ENCODE peak calls at places on chromosomes 7 and 10, in eight cellular contexts. Q is suprapubic skin, V is SK-N-SH, Y is psoas muscle, U is glutamatergic neuron, D is WTC11, O is BJ, P is epithelial cell of esophagus. K is an unnamed sample.

GRCh38 chr10:75532253-75532924 is 101.0 kb downstream of the LRMDA start:
- DNase-seq in Q (no peak), V (no peak), Y (no peak), U (no peak), D (no peak), O (no peak), P (peak), K (no peak)

GRCh38 chr10:8369666-8370065 is 315.2 kb downstream of the GATA3 start:
- DNase-seq in Q (no peak), V (no peak), Y (no peak), U (no peak), D (no peak), O (no peak), P (peak), K (no peak)

GRCh38 chr7:25854608-25855497 is 297.1 kb upstream of the NFE2L3 start:
- DNase-seq in Q (peak), V (peak), Y (peak), U (peak), D (peak), O (peak), P (peak), K (peak)

GRCh38 chr7:56115852-56116538 is at the start of gene NUPR2:
- DNase-seq in Q (peak), V (peak), Y (no peak), U (no peak), D (no peak), O (no peak), P (peak), K (no peak)

GRCh38 chr10:129694633-129695356 is 227.8 kb downstream of the MGMT start:
- DNase-seq in Q (no peak), V (no peak), Y (peak), U (no peak), D (no peak), O (no peak), P (no peak), K (no peak)

GRCh38 chr10:99976886-99977391 is 32.8 kb downstream of the DNMBP start:
- DNase-seq in Q (no peak), V (no peak), Y (no peak), U (no peak), D (no peak), O (peak), P (peak), K (no peak)

GRCh38 chr7:19522486-19522885 is 186.4 kb downstream of the POLR1F start:
- DNase-seq in Q (no peak), V (no peak), Y (no peak), U (no peak), D (no peak), O (no peak), P (peak), K (no peak)

GRCh38 chr7:143318661-143319060 is 2.8 kb downstream of the CLCN1 start:
- DNase-seq in Q (no peak), V (no peak), Y (peak), U (no peak), D (no peak), O (no peak), P (peak), K (no peak)

GRCh38 chr7:143046334-143046935 is 5.7 kb upstream of the OR6V1 start:
- DNase-seq in Q (no peak), V (no peak), Y (no peak), U (no peak), D (no peak), O (no peak), P (no peak), K (no peak)

GRCh38 chr7:74094224-74095095 is 10.9 kb downstream of the LIMK1 start:
- DNase-seq in Q (peak), V (peak), Y (peak), U (no peak), D (peak), O (peak), P (peak), K (no peak)

GRCh38 chr7:28297821-28298439 is 114.4 kb upstream of the CREB5 start:
- DNase-seq in Q (no peak), V (no peak), Y (no peak), U (no peak), D (no peak), O (no peak), P (no peak), K (no peak)

GRCh38 chr7:100705341-100705752 is 574 bp upstream of the POP7 start:
- DNase-seq in Q (no peak), V (peak), Y (peak), U (peak), D (peak), O (peak), P (peak), K (peak)

GRCh38 chr7:103824251-103824650 is 165.2 kb downstream of the RELN start:
- DNase-seq in Q (no peak), V (no peak), Y (no peak), U (no peak), D (no peak), O (no peak), P (no peak), K (no peak)

GRCh38 chr7:32937344-32938174 is 19.7 kb upstream of the FKBP9 start:
- DNase-seq in Q (no peak), V (peak), Y (peak), U (peak), D (no peak), O (no peak), P (no peak), K (no peak)

GRCh38 chr10:21174670-21175495 is 277.8 kb upstream of the NEBL start:
- DNase-seq in Q (no peak), V (no peak), Y (no peak), U (no peak), D (no peak), O (no peak), P (peak), K (no peak)

GRCh38 chr10:110566472-110567200 is 859 bp upstream of the SMC3 start:
- DNase-seq in Q (no peak), V (peak), Y (no peak), U (no peak), D (no peak), O (no peak), P (no peak), K (no peak)

GRCh38 chr10:1194161-1194560 is 138.0 kb downstream of the WDR37 start:
- DNase-seq in Q (no peak), V (no peak), Y (no peak), U (no peak), D (no peak), O (no peak), P (no peak), K (no peak)

GRCh38 chr7:158585721-158586498 is 1.7 kb downstream of the PTPRN2 start:
- DNase-seq in Q (no peak), V (no peak), Y (no peak), U (no peak), D (no peak), O (no peak), P (no peak), K (no peak)

GRCh38 chr7:99036531-99037175 is 107.3 kb downstream of the SMURF1 start:
- DNase-seq in Q (peak), V (peak), Y (peak), U (peak), D (peak), O (no peak), P (peak), K (no peak)

GRCh38 chr10:92590623-92591549 is 2.0 kb upstream of the KIF11 start:
- DNase-seq in Q (no peak), V (peak), Y (peak), U (peak), D (peak), O (no peak), P (peak), K (no peak)

GRCh38 chr10:26755443-26755903 is 58.0 kb downstream of the PDSS1 start:
- DNase-seq in Q (no peak), V (no peak), Y (no peak), U (no peak), D (no peak), O (no peak), P (peak), K (no peak)

GRCh38 chr7:76514926-76515325 is 4.6 kb downstream of the UPK3B start:
- DNase-seq in Q (peak), V (peak), Y (peak), U (peak), D (no peak), O (no peak), P (no peak), K (peak)

GRCh38 chr7:76513817-76514799 is 3.8 kb downstream of the UPK3B start:
- DNase-seq in Q (peak), V (no peak), Y (peak), U (no peak), D (no peak), O (no peak), P (no peak), K (peak)

GRCh38 chr7:76515999-76516443 is 5.7 kb downstream of the UPK3B start:
- DNase-seq in Q (no peak), V (peak), Y (no peak), U (peak), D (peak), O (no peak), P (peak), K (no peak)

GRCh38 chr7:76509931-76510877 is at the start of gene UPK3B:
- DNase-seq in Q (no peak), V (peak), Y (no peak), U (peak), D (peak), O (no peak), P (peak), K (peak)

GRCh38 chr7:76512941-76513816 is 2.8 kb downstream of the UPK3B start:
- DNase-seq in Q (no peak), V (peak), Y (peak), U (peak), D (peak), O (no peak), P (no peak), K (peak)
- TF ChIP-seq CTCF in Q (no peak), V (peak), Y (peak), U (peak), D (peak), O (peak), P (peak), K (peak)

DNA sequence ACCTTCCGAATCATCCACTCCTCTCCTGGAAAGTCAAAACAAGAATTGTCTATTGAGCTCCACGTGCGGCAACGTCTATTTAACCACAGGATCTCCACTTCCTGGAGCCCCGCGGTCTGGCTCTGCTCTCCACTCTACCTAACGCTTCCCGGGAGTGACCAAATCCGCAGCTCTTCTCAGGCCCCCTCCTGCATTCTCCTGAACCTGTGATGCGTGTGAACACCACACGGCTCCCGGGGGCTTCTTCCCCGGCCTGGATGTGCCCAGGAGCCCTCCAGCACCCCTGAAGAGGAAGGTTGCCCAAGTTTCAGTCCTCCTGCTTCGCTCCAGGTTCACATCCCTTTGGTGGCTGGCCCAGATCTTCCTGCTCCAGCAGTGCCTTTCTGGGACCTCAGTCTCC is 7.2 kb downstream of the ZNF467 start:
- DNase-seq in Q (no peak), V (no peak), Y (no peak), U (peak), D (no peak), O (no peak), P (no peak), K (no peak)
- TF ChIP-seq CTCF in Q (no peak), V (no peak), Y (no peak), U (no peak), D (no peak), O (no peak), P (no peak), K (no peak)

DNA sequence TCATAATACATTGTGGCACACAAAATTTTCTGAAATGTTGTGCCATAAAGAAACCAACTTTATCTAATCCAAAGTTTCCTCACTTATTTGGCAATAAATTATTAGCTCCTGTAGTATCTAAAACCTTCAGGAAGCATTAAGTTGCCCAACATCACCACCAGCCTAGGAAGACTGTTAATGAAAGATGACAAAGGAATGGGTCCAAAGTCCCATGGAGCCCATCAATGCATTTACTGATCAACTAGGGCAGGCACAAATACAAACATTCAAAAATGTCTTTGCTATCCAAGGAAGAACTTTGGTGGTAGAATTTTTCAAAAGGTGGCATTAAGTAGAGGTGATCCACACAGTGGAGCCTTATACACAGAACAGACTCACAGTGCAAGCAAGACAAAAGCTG is 4.5 kb downstream of the GRB10 start:
- DNase-seq in Q (no peak), V (no peak), Y (no peak), U (no peak), D (no peak), O (no peak), P (no peak), K (no peak)
- TF ChIP-seq CTCF in Q (no peak), V (no peak), Y (no peak), U (no peak), D (no peak), O (no peak), P (no peak), K (no peak)

DNA sequence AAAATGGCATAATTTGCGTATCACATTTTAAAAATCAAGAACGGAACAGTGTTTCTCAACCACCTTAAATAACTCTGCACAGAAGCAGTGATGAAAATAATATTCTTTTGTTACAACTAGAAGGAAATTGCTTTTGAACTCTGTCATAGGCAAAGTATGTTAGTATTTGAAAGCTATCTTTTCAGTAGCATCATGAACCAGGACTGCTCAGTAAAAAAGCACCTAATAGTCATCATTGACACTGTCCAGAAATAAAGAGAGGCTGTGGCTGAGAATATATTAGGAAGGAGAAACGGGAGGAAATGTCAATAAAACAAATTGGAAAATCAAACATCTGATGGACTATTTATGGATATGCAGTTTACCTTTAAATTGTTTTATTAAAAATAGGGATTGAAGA is 237.2 kb upstream of the AKR1E2 start:
- DNase-seq in Q (no peak), V (no peak), Y (no peak), U (no peak), D (no peak), O (no peak), P (no peak), K (no peak)
- TF ChIP-seq CTCF in Q (no peak), V (no peak), Y (no peak), U (no peak), D (no peak), O (no peak), P (no peak), K (no peak)

GRCh38 chr7:70042533-70042932 is 444.3 kb downstream of the AUTS2 start:
- DNase-seq in Q (no peak), V (peak), Y (no peak), U (no peak), D (no peak), O (no peak), P (peak), K (no peak)
- TF ChIP-seq CTCF in Q (no peak), V (peak), Y (peak), U (no peak), D (no peak), O (no peak), P (peak), K (peak)

GRCh38 chr10:42952358-42952757 is 124.5 kb upstream of the RET start:
- DNase-seq in Q (peak), V (no peak), Y (peak), U (peak), D (peak), O (no peak), P (peak), K (peak)
- TF ChIP-seq CTCF in Q (no peak), V (no peak), Y (no peak), U (no peak), D (no peak), O (no peak), P (no peak), K (no peak)